ENCODE peak calls at places on chromosomes 7 and 10, in seven cellular contexts. One of them, this sample, is unnamed.
A peak's percentile ranks its signal among the peaks of the same experiment; 100 is the strongest.

GRCh38 chr10:86041116-86041515 is 325.5 kb downstream of the GRID1 start:
- DNase-seq in GM12878: no peak
- DNase-seq in HepG2: no peak
- DNase-seq in K562: no peak
- DNase-seq in H1: no peak
- DNase-seq in GM12891: no peak
- DNase-seq in SK-N-SH: no peak
- DNase-seq in this sample: no peak

GRCh38 chr7:82327898-82328297 is 115.7 kb downstream of the CACNA2D1 start:
- DNase-seq in GM12878: no peak
- DNase-seq in HepG2: no peak
- DNase-seq in K562: no peak
- DNase-seq in H1: no peak
- DNase-seq in GM12891: no peak
- DNase-seq in SK-N-SH: no peak
- DNase-seq in this sample: no peak

GRCh38 chr7:141333459-141333858 is 217.8 kb upstream of the AGK start:
- DNase-seq in GM12878: no peak
- DNase-seq in HepG2: no peak
- DNase-seq in K562: peak; percentile 22
- DNase-seq in H1: no peak
- DNase-seq in GM12891: no peak
- DNase-seq in SK-N-SH: no peak
- DNase-seq in this sample: no peak

GRCh38 chr7:138460176-138460648 is at the start of gene TRIM24:
- DNase-seq in GM12878: no peak
- DNase-seq in HepG2: no peak
- DNase-seq in K562: no peak
- DNase-seq in H1: no peak
- DNase-seq in GM12891: peak; percentile 87
- DNase-seq in SK-N-SH: peak; percentile 99
- DNase-seq in this sample: peak; percentile 85

GRCh38 chr10:32409741-32410140 is 36.2 kb upstream of the CCDC7 start:
- DNase-seq in GM12878: no peak
- DNase-seq in HepG2: no peak
- DNase-seq in K562: no peak
- DNase-seq in H1: no peak
- DNase-seq in GM12891: no peak
- DNase-seq in SK-N-SH: no peak
- DNase-seq in this sample: no peak

GRCh38 chr10:48480397-48481374 is 124.2 kb downstream of the ARHGAP22 start:
- DNase-seq in GM12878: no peak
- DNase-seq in HepG2: no peak
- DNase-seq in K562: peak; percentile 77
- DNase-seq in H1: no peak
- DNase-seq in GM12891: no peak
- DNase-seq in SK-N-SH: no peak
- DNase-seq in this sample: no peak

GRCh38 chr7:23261843-23262452 is 15.4 kb downstream of the GPNMB start:
- DNase-seq in GM12878: no peak
- DNase-seq in HepG2: peak; percentile 58
- DNase-seq in K562: peak; percentile 86
- DNase-seq in H1: no peak
- DNase-seq in GM12891: peak; percentile 55
- DNase-seq in SK-N-SH: peak; percentile 91
- DNase-seq in this sample: peak; percentile 56

GRCh38 chr10:117373848-117374505 is 1.3 kb downstream of the PDZD8 start:
- DNase-seq in GM12878: no peak
- DNase-seq in HepG2: no peak
- DNase-seq in K562: peak; percentile 14
- DNase-seq in H1: no peak
- DNase-seq in GM12891: peak; percentile 11
- DNase-seq in SK-N-SH: peak; percentile 47
- DNase-seq in this sample: peak; percentile 18

GRCh38 chr10:118505363-118505762 is 90.1 kb downstream of the PRLHR start:
- DNase-seq in GM12878: no peak
- DNase-seq in HepG2: no peak
- DNase-seq in K562: no peak
- DNase-seq in H1: no peak
- DNase-seq in GM12891: no peak
- DNase-seq in SK-N-SH: no peak
- DNase-seq in this sample: no peak

GRCh38 chr10:118506835-118507234 is 88.6 kb downstream of the PRLHR start:
- DNase-seq in GM12878: no peak
- DNase-seq in HepG2: no peak
- DNase-seq in K562: no peak
- DNase-seq in H1: no peak
- DNase-seq in GM12891: no peak
- DNase-seq in SK-N-SH: no peak
- DNase-seq in this sample: no peak

GRCh38 chr10:118503192-118503591 is 92.3 kb downstream of the PRLHR start:
- DNase-seq in GM12878: no peak
- DNase-seq in HepG2: no peak
- DNase-seq in K562: no peak
- DNase-seq in H1: no peak
- DNase-seq in GM12891: no peak
- DNase-seq in SK-N-SH: no peak
- DNase-seq in this sample: no peak

GRCh38 chr10:118501637-118502440 is 93.6 kb downstream of the PRLHR start:
- DNase-seq in GM12878: no peak
- DNase-seq in HepG2: no peak
- DNase-seq in K562: no peak
- DNase-seq in H1: no peak
- DNase-seq in GM12891: no peak
- DNase-seq in SK-N-SH: no peak
- DNase-seq in this sample: no peak

DNA sequence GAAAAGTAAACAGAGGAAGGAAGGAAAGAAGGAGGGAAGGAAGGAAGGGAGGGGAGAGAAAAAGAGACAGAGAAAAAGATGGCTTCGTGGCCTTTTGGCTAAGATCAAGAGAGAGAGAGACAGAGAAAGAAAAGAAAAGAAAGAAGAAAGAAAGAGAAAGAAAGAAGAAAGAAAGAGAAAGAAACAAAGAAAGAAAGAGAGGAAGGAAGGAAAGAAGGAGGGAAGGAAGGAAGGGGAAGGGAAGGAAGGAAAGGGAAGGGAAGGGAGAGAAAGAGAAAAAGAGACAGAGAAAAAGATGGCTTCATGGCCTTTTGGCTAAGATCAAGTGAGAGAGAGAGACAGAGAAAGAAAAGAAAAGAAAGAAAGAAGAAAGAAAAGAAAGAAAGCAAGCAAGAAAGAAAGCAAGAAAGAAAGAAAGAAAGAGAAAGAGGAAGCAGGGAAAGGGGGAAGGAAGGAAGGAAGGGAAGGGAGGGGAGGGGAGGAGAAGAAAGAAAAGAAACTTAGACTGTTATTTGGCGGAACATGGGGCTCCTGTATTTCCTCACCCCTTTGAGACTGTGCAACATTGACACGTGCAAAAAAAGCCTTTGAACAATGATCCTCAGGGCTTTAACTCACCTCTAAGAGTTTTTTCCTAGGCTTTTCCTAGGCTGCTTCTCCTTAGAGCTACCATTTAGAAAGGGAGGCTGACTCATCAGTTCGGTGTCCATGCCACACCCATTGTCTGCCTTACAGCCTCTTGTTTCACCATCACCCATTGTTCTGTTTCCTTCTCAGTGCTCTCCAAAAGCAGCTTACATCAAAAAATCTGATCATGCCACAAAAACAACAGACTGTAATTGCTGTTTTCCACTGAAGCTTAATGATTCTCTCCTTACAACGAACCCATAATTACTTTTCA is 91.2 kb downstream of the PRLHR start:
- DNase-seq in GM12878: no peak
- DNase-seq in HepG2: no peak
- DNase-seq in K562: peak; percentile 47
- DNase-seq in H1: no peak
- DNase-seq in GM12891: no peak
- DNase-seq in SK-N-SH: no peak
- DNase-seq in this sample: no peak
- TF ChIP-seq TAF1 in GM12878: no peak
- TF ChIP-seq TAF1 in HepG2: no peak
- TF ChIP-seq TAF1 in K562: no peak
- TF ChIP-seq TAF1 in H1: no peak
- TF ChIP-seq TAF1 in GM12891: no peak
- TF ChIP-seq TAF1 in SK-N-SH: no peak
- TF ChIP-seq TAF1 in this sample: no peak

GRCh38 chr7:69172357-69173098 is 425.7 kb upstream of the AUTS2 start:
- DNase-seq in GM12878: no peak
- DNase-seq in HepG2: no peak
- DNase-seq in K562: no peak
- DNase-seq in H1: no peak
- DNase-seq in GM12891: no peak
- DNase-seq in SK-N-SH: no peak
- DNase-seq in this sample: no peak

GRCh38 chr7:69169356-69169755 is 428.9 kb upstream of the AUTS2 start:
- DNase-seq in GM12878: no peak
- DNase-seq in HepG2: no peak
- DNase-seq in K562: no peak
- DNase-seq in H1: no peak
- DNase-seq in GM12891: no peak
- DNase-seq in SK-N-SH: no peak
- DNase-seq in this sample: no peak

GRCh38 chr7:69162931-69163330 is 435.3 kb upstream of the AUTS2 start:
- DNase-seq in GM12878: no peak
- DNase-seq in HepG2: no peak
- DNase-seq in K562: no peak
- DNase-seq in H1: no peak
- DNase-seq in GM12891: no peak
- DNase-seq in SK-N-SH: no peak
- DNase-seq in this sample: no peak

GRCh38 chr7:69166979-69167516 is 431.2 kb upstream of the AUTS2 start:
- DNase-seq in GM12878: no peak
- DNase-seq in HepG2: no peak
- DNase-seq in K562: no peak
- DNase-seq in H1: no peak
- DNase-seq in GM12891: no peak
- DNase-seq in SK-N-SH: no peak
- DNase-seq in this sample: no peak
- TF ChIP-seq TAF1 in GM12878: no peak
- TF ChIP-seq TAF1 in HepG2: no peak
- TF ChIP-seq TAF1 in K562: no peak
- TF ChIP-seq TAF1 in H1: no peak
- TF ChIP-seq TAF1 in GM12891: no peak
- TF ChIP-seq TAF1 in SK-N-SH: no peak
- TF ChIP-seq TAF1 in this sample: no peak

GRCh38 chr7:152672626-152673025 is 3.3 kb downstream of the XRCC2 start:
- DNase-seq in GM12878: no peak
- DNase-seq in HepG2: no peak
- DNase-seq in K562: no peak
- DNase-seq in H1: no peak
- DNase-seq in GM12891: no peak
- DNase-seq in SK-N-SH: no peak
- DNase-seq in this sample: no peak

GRCh38 chr7:152673902-152674301 is 2.0 kb downstream of the XRCC2 start:
- DNase-seq in GM12878: no peak
- DNase-seq in HepG2: no peak
- DNase-seq in K562: no peak
- DNase-seq in H1: no peak
- DNase-seq in GM12891: no peak
- DNase-seq in SK-N-SH: no peak
- DNase-seq in this sample: no peak

GRCh38 chr7:152675761-152676636 is at the start of gene XRCC2:
- DNase-seq in GM12878: peak; percentile 77
- DNase-seq in HepG2: peak; percentile 81
- DNase-seq in K562: peak; percentile 100
- DNase-seq in H1: peak; percentile 84
- DNase-seq in GM12891: peak; percentile 93
- DNase-seq in SK-N-SH: peak; percentile 100
- DNase-seq in this sample: peak; percentile 94

GRCh38 chr7:152678133-152678645 is 2.2 kb upstream of the XRCC2 start:
- DNase-seq in GM12878: no peak
- DNase-seq in HepG2: no peak
- DNase-seq in K562: no peak
- DNase-seq in H1: no peak
- DNase-seq in GM12891: no peak
- DNase-seq in SK-N-SH: no peak
- DNase-seq in this sample: no peak

GRCh38 chr7:152674860-152675760 is 831 bp downstream of the XRCC2 start:
- DNase-seq in GM12878: no peak
- DNase-seq in HepG2: peak; percentile 47
- DNase-seq in K562: peak; percentile 57
- DNase-seq in H1: no peak
- DNase-seq in GM12891: no peak
- DNase-seq in SK-N-SH: peak; percentile 78
- DNase-seq in this sample: no peak
- TF ChIP-seq TAF1 in GM12878: no peak
- TF ChIP-seq TAF1 in HepG2: no peak
- TF ChIP-seq TAF1 in K562: no peak
- TF ChIP-seq TAF1 in H1: no peak
- TF ChIP-seq TAF1 in GM12891: no peak
- TF ChIP-seq TAF1 in SK-N-SH: no peak
- TF ChIP-seq TAF1 in this sample: no peak

GRCh38 chr7:55066938-55067337 is 48.1 kb downstream of the EGFR start:
- DNase-seq in GM12878: no peak
- DNase-seq in HepG2: no peak
- DNase-seq in K562: no peak
- DNase-seq in H1: no peak
- DNase-seq in GM12891: no peak
- DNase-seq in SK-N-SH: no peak
- DNase-seq in this sample: no peak

GRCh38 chr7:55065079-55065478 is 46.3 kb downstream of the EGFR start:
- DNase-seq in GM12878: peak; percentile 31
- DNase-seq in HepG2: no peak
- DNase-seq in K562: no peak
- DNase-seq in H1: no peak
- DNase-seq in GM12891: no peak
- DNase-seq in SK-N-SH: no peak
- DNase-seq in this sample: no peak

GRCh38 chr7:55063633-55064032 is 44.8 kb downstream of the EGFR start:
- DNase-seq in GM12878: no peak
- DNase-seq in HepG2: no peak
- DNase-seq in K562: no peak
- DNase-seq in H1: no peak
- DNase-seq in GM12891: no peak
- DNase-seq in SK-N-SH: no peak
- DNase-seq in this sample: no peak

GRCh38 chr7:55066479-55066878 is 47.7 kb downstream of the EGFR start:
- DNase-seq in GM12878: no peak
- DNase-seq in HepG2: peak; percentile 50
- DNase-seq in K562: no peak
- DNase-seq in H1: no peak
- DNase-seq in GM12891: no peak
- DNase-seq in SK-N-SH: no peak
- DNase-seq in this sample: no peak

DNA sequence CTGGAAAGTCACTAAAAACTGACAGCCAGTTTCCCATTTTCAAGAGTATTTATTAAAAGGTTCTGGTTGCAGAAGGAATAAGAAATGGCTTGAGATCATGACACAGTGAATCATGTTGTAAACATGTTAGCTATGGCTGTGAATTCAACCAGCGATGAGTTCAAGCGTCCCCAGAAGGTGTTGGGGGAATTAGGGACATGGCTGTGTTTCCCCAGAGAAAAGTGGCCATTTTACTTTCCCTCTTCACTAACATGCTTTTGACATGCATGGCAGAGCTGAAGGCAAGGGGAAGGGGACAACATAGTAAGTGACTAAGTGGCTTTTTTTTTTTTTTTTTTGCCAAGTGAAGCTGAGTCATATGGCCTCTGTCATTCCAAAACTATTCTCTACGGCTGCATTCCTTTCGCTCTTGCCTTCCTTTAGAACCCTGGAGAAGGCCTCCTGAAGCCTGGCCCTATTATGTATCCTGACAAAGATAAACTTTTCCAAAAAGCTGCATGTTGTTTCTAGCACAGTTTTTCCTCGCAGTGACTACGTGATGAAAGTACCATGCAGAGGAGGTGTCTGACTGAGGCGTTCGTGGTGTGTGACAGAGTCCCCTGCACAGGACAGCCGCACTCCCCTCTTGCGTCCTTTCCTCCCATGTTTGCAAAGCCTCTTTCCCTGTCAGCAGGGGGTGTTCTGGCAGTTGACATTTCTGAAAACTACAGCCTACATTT is 46.9 kb downstream of the EGFR start:
- DNase-seq in GM12878: peak; percentile 38
- DNase-seq in HepG2: peak; percentile 82
- DNase-seq in K562: no peak
- DNase-seq in H1: no peak
- DNase-seq in GM12891: no peak
- DNase-seq in SK-N-SH: no peak
- DNase-seq in this sample: no peak
- TF ChIP-seq TAF1 in GM12878: no peak
- TF ChIP-seq TAF1 in HepG2: no peak
- TF ChIP-seq TAF1 in K562: no peak
- TF ChIP-seq TAF1 in H1: no peak
- TF ChIP-seq TAF1 in GM12891: no peak
- TF ChIP-seq TAF1 in SK-N-SH: peak; percentile 54
- TF ChIP-seq TAF1 in this sample: no peak

This sample was measured in GM12892.